ENCODE peak calls at places on chromosomes 16 and 17, in four cellular contexts. I is mesothelial cell of epicardium, C is glutamatergic neuron, G is B cell. K is an unnamed sample.

GRCh38 chr16:87543436-87544191 is 50.8 kb upstream of the ZCCHC14 start:
- DNase-seq in I (no peak), G (no peak), C (no peak), K (no peak)

GRCh38 chr17:81081619-81082176 is 46.7 kb downstream of the BAIAP2 start:
- DNase-seq in C (no peak), I (no peak), G (no peak), K (no peak)

GRCh38 chr17:79930077-79930785 is 91.0 kb upstream of the CBX4 start:
- DNase-seq in C (no peak), G (no peak), I (no peak), K (no peak)

GRCh38 chr16:27408012-27408601 is 6.1 kb downstream of the IL21R start:
- DNase-seq in C (no peak), G (no peak), I (no peak), K (no peak)

GRCh38 chr16:27177031-27177774 is 26.1 kb upstream of the KDM8 start:
- DNase-seq in G (no peak), I (no peak), C (no peak), K (no peak)

GRCh38 chr16:685967-686366 is 1.8 kb upstream of the JMJD8 start:
- DNase-seq in I (no peak), G (no peak), C (peak), K (peak)

GRCh38 chr16:102060-102855 is 24.2 kb downstream of the MPG start:
- DNase-seq in I (no peak), G (no peak), C (no peak), K (no peak)

GRCh38 chr17:56595831-56596740 is 2.6 kb downstream of the NOG start:
- DNase-seq in G (peak), I (peak), C (peak), K (peak)

GRCh38 chr16:88628512-88628974 is 9.8 kb upstream of the IL17C start:
- DNase-seq in I (no peak), C (peak), G (no peak), K (peak)

GRCh38 chr16:7518158-7518557 is 185.5 kb downstream of the RBFOX1 start:
- DNase-seq in C (no peak), I (no peak), G (no peak), K (no peak)

GRCh38 chr17:67366193-67367157 is at the start of gene PSMD12:
- DNase-seq in I (peak), C (peak), G (peak), K (peak)

GRCh38 chr16:87284183-87284582 is 33.0 kb downstream of the C16orf95 start:
- DNase-seq in I (no peak), C (peak), G (no peak), K (no peak)

GRCh38 chr17:38510424-38511125 is 82.3 kb downstream of the ARHGAP23 start:
- DNase-seq in C (peak), I (peak), G (peak), K (peak)

GRCh38 chr17:75875182-75875939 is 3.0 kb downstream of the TRIM47 start:
- DNase-seq in G (peak), I (no peak), C (no peak), K (no peak)

GRCh38 chr17:47927821-47928400 is 13.5 kb upstream of the PNPO start:
- DNase-seq in I (no peak), C (no peak), G (no peak), K (no peak)

GRCh38 chr17:57935833-57936807 is 19.1 kb downstream of the CUEDC1 start:
- DNase-seq in G (no peak), C (no peak), I (no peak), K (peak)

GRCh38 chr17:75864448-75864871 is 9.3 kb upstream of the WBP2 start:
- DNase-seq in G (peak), I (no peak), C (no peak), K (no peak)

DNA sequence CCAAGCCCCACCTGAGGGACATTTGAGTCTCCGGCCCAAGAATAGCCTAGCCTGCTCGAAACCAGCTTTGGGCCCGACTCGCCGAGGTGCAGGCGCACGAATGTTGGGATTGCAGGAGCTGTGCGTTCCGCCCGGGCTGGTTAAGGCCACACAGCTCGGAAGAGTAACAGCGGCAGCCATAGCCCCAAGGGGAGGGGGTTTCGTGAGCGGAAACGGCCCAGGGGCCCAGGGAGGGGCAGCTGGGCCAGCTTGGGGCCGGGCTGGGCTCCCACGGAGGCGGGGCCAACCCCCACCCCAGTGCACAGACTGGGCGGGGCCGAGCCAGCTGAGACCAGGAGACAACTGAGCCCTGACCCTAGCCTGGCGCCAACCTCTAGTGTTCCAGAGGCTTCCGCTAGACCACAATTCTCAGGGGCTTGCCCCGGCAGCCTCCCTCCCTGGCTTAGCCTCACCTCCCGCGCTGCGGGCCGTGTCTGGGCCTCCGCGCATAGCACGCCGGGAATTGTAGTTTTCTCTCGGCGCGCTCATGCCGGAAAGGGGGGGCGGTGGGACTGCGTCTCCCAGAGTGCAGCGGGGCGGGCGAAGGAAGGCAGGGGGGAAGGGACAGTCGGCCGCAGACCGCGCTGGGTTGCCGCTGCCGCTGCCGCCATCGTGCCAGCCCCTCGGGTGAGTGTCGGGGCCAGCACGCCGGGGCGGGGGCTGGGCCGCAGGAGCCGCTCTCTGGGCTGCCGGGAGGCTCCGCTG is at the start of gene NUTF2:
- DNase-seq in G (peak), I (peak), C (peak), K (peak)
- TF ChIP-seq CTCF in G (no peak), I (no peak), C (no peak), K (no peak)

GRCh38 chr17:78852709-78853111 is 12.1 kb upstream of the USP36 start:
- DNase-seq in C (no peak), I (no peak), G (no peak), K (no peak)
- TF ChIP-seq CTCF in C (no peak), I (no peak), G (no peak), K (no peak)

DNA sequence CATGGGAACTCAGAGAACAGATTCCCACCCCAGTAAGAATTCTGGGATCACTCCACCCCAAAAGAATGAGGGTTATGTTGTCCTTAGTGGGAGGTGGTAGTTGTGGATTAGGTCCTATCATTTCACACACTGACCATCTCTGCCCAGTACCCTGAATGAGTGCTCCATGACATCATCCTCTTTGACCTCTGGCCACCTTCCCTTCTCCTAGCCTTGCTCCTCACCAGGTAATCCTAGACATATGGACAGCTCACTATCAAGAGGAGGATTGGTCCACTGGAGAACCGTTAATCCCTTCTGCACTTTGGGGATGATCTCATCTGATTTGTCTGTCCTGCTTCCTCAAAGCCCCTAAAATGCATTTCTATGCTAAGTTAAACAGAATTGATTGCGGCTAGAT is 538.2 kb upstream of the HSBP1 start:
- DNase-seq in I (no peak), C (no peak), G (no peak), K (no peak)
- TF ChIP-seq CTCF in I (no peak), C (no peak), G (no peak), K (no peak)

DNA sequence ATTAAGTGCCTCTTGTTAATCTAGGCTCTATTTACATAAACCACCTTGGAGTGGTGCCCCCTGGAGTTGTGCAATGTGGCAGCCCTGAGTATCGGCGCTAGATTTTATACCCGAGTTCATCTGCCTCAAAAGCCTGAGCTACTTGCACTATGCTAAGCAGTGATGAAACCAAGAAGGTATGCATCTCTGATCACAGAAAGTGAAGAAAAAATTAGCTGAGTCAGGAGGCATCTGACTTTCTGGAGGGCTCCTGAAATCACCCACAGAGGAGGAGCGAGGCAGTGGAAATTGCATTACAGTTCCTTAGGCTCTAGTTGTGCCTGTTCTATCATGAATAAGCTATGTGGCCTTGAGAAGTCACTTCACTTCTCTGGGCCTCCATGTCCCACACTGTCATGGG is 80.3 kb upstream of the PSMD7 start:
- DNase-seq in C (no peak), G (no peak), I (no peak), K (no peak)
- TF ChIP-seq CTCF in C (no peak), G (no peak), I (no peak), K (no peak)

GRCh38 chr16:48269011-48269410 is 21.7 kb upstream of the ABCC11 start:
- DNase-seq in G (no peak), I (no peak), C (no peak), K (no peak)

GRCh38 chr16:48276102-48276501 is 28.8 kb upstream of the ABCC11 start:
- DNase-seq in I (no peak), G (no peak), C (no peak), K (no peak)

GRCh38 chr16:48272837-48273421 is 25.6 kb upstream of the ABCC11 start:
- DNase-seq in C (no peak), I (no peak), G (no peak), K (no peak)

GRCh38 chr16:48274476-48274875 is 27.1 kb upstream of the ABCC11 start:
- DNase-seq in G (no peak), C (no peak), I (no peak), K (no peak)

DNA sequence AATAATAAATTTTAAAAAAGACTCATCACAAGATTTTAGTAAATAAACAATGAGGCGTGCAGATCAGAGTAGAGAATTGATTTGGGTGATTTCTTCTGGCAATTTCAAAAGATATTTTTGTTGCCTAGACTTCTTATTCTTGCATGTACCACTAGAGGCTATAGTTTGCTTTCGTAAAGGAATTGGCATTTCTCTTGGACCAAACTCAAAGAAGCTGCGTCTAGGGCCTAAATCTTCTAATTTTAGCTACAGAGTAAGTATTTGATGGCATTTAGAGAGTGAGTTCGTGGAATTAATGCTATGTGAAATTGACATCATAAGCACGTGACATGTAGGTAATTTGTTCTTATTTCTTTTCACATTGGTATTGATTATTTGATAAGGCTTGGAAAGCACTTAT is 24.4 kb upstream of the ABCC11 start:
- DNase-seq in I (no peak), C (no peak), G (no peak), K (no peak)
- TF ChIP-seq CTCF in I (no peak), C (no peak), G (no peak), K (peak)

K was measured in neural crest cell.